ENCODE peak calls at places on chromosomes 3 and 15, in four cellular contexts. J is type B pancreatic cell, C is pulmonary artery endothelial cell, A is NCI-H2107. R is an unnamed sample.

GRCh38 chr15:79073336-79073735 is 17.2 kb downstream of the RASGRF1 start:
- DNase-seq in J (no peak), C (no peak), A (no peak), R (no peak)

GRCh38 chr3:182226995-182227394 is 515.3 kb downstream of the SOX2 start:
- DNase-seq in J (no peak), C (no peak), A (no peak), R (no peak)

GRCh38 chr3:42712716-42713372 is 10.2 kb upstream of the HHATL start:
- DNase-seq in J (peak), C (no peak), A (no peak), R (no peak)

GRCh38 chr3:52056521-52056967 is at the start of gene DUSP7:
- DNase-seq in J (peak), C (no peak), A (peak), R (peak)

GRCh38 chr15:88181613-88182012 is 74.9 kb downstream of the NTRK3 start:
- DNase-seq in J (no peak), C (no peak), A (no peak), R (no peak)

GRCh38 chr15:38683382-38684242 is 119.0 kb upstream of the RASGRP1 start:
- DNase-seq in J (no peak), C (peak), A (no peak), R (peak)

GRCh38 chr3:160618363-160618762 is 53.0 kb upstream of the KPNA4 start:
- DNase-seq in J (no peak), C (no peak), A (no peak), R (no peak)

GRCh38 chr15:70154440-70155347 is 57.0 kb upstream of the TLE3 start:
- DNase-seq in J (no peak), C (no peak), A (no peak), R (no peak)

GRCh38 chr3:181932039-181932438 is 220.3 kb downstream of the SOX2 start:
- DNase-seq in J (no peak), C (no peak), A (no peak), R (no peak)

GRCh38 chr3:189324538-189325138 is 152.9 kb downstream of the TPRG1 start:
- DNase-seq in J (no peak), C (no peak), A (peak), R (peak)

GRCh38 chr3:42780892-42781700 is 8.0 kb upstream of the CCDC13 start:
- DNase-seq in J (no peak), C (peak), A (peak), R (peak)

GRCh38 chr15:81271761-81272644 is 51.9 kb downstream of the STARD5 start:
- DNase-seq in J (no peak), C (no peak), A (no peak), R (no peak)

GRCh38 chr3:53166781-53167291 is 5.8 kb downstream of the PRKCD start:
- DNase-seq in J (no peak), C (peak), A (no peak), R (no peak)

GRCh38 chr3:123081718-123082369 is 15.0 kb downstream of the PDIA5 start:
- DNase-seq in J (no peak), C (no peak), A (no peak), R (no peak)

GRCh38 chr15:95019907-95020306 is 788.5 kb downstream of the MCTP2 start:
- DNase-seq in J (no peak), C (no peak), A (no peak), R (no peak)

GRCh38 chr15:96354731-96355560 is 24.4 kb downstream of the NR2F2 start:
- DNase-seq in J (no peak), C (no peak), A (no peak), R (no peak)

GRCh38 chr3:48416546-48416945 is 13.3 kb downstream of the PLXNB1 start:
- DNase-seq in J (no peak), C (no peak), A (no peak), R (no peak)

GRCh38 chr15:42178056-42178455 is 21.6 kb upstream of the PLA2G4F start:
- DNase-seq in J (no peak), C (no peak), A (no peak), R (no peak)

GRCh38 chr3:17466028-17466427 is 276.4 kb downstream of the TBC1D5 start:
- DNase-seq in J (no peak), C (no peak), A (no peak), R (no peak)

GRCh38 chr3:159818399-159818798 is 170.2 kb upstream of the IL12A start:
- DNase-seq in J (no peak), C (no peak), A (no peak), R (no peak)

GRCh38 chr15:90819850-90820249 is 48.5 kb upstream of the FURIN start:
- DNase-seq in J (no peak), C (no peak), A (no peak), R (no peak)

GRCh38 chr3:103767635-103768034 is 1332.8 kb downstream of the ZPLD1 start:
- DNase-seq in J (no peak), C (no peak), A (no peak), R (peak)

GRCh38 chr3:72633101-72633500 is 215.1 kb downstream of the SHQ1 start:
- DNase-seq in J (no peak), C (no peak), A (no peak), R (no peak)

GRCh38 chr3:129534428-129535027 is 6.1 kb downstream of the RHO start:
- DNase-seq in J (no peak), C (no peak), A (no peak), R (no peak)

GRCh38 chr15:90594297-90594696 is 64.6 kb downstream of the CRTC3 start:
- DNase-seq in J (no peak), C (peak), A (no peak), R (no peak)

GRCh38 chr15:89221543-89221942 is at the start of gene RLBP1:
- DNase-seq in J (no peak), C (no peak), A (no peak), R (no peak)

GRCh38 chr3:113948015-113948917 is 453 bp downstream of the ZDHHC23 start:
- DNase-seq in J (no peak), C (no peak), A (no peak), R (peak)

GRCh38 chr3:17982211-17982880 is 239.9 kb upstream of the TBC1D5 start:
- DNase-seq in J (no peak), C (no peak), A (no peak), R (no peak)

GRCh38 chr3:48569808-48570450 is 6.3 kb upstream of the UCN2 start:
- DNase-seq in J (no peak), C (no peak), A (no peak), R (no peak)

GRCh38 chr3:71478568-71478967 is 105.0 kb downstream of the FOXP1 start:
- DNase-seq in J (no peak), C (no peak), A (no peak), R (no peak)

GRCh38 chr15:72540606-72541237 is 66.6 kb downstream of the ARIH1 start:
- DNase-seq in J (no peak), C (no peak), A (no peak), R (no peak)

GRCh38 chr3:172156309-172156998 is 117.1 kb downstream of the FNDC3B start:
- DNase-seq in J (no peak), C (no peak), A (no peak), R (no peak)

GRCh38 chr15:74392402-74392876 is 25.0 kb upstream of the CYP11A1 start:
- DNase-seq in J (no peak), C (no peak), A (no peak), R (no peak)

GRCh38 chr3:38404286-38404685 is 49.4 kb upstream of the ACVR2B start:
- DNase-seq in J (no peak), C (no peak), A (no peak), R (no peak)

GRCh38 chr15:89657691-89658200 is 2.5 kb upstream of the KIF7 start:
- DNase-seq in J (no peak), C (no peak), A (no peak), R (no peak)

GRCh38 chr3:145557405-145557804 is 603.6 kb downstream of the PLOD2 start:
- DNase-seq in J (no peak), C (no peak), A (no peak), R (no peak)

GRCh38 chr3:177574232-177574856 is 377.1 kb upstream of the TBL1XR1 start:
- DNase-seq in J (no peak), C (no peak), A (no peak), R (no peak)

GRCh38 chr3:30751610-30752299 is 142.7 kb downstream of the GADL1 start:
- DNase-seq in J (no peak), C (no peak), A (no peak), R (no peak)

GRCh38 chr3:152909180-152909883 is 74.4 kb downstream of the P2RY1 start:
- DNase-seq in J (no peak), C (no peak), A (no peak), R (no peak)

GRCh38 chr3:43865376-43865775 is 174.6 kb downstream of the ABHD5 start:
- DNase-seq in J (no peak), C (no peak), A (no peak), R (no peak)